ENCODE peak calls at places on chromosome 20, in seven cellular contexts. E is mesenchymal stem cell, V is trophoblast cell, Z is IMR-90, W is mesendoderm, R is neuronal stem cell, P is H9. H is an unnamed sample.

GRCh38 chr20:62804021-62804631 is 509 bp upstream of the OGFR start:
- DNase-seq in E (no peak), V (no peak), Z (no peak), W (no peak), R (no peak), P (no peak), H (no peak)

GRCh38 chr20:57243480-57244220 is 22.8 kb downstream of the BMP7 start:
- DNase-seq in E (no peak), V (no peak), Z (no peak), W (no peak), R (no peak), P (no peak), H (no peak)

GRCh38 chr20:51284871-51285270 is 257.6 kb downstream of the NFATC2 start:
- DNase-seq in E (no peak), V (no peak), Z (no peak), W (no peak), R (no peak), P (no peak), H (no peak)

GRCh38 chr20:59574308-59574707 is 30.0 kb upstream of the PHACTR3 start:
- DNase-seq in E (no peak), V (no peak), Z (no peak), W (no peak), R (no peak), P (no peak), H (no peak)

GRCh38 chr20:5511505-5511904 is 194.8 kb upstream of the PROKR2 start:
- DNase-seq in E (no peak), V (no peak), Z (no peak), W (no peak), R (no peak), P (no peak), H (no peak)

GRCh38 chr20:24863356-24863755 is 85.7 kb upstream of the CST7 start:
- DNase-seq in E (no peak), V (no peak), Z (peak), W (no peak), R (no peak), P (no peak), H (no peak)

GRCh38 chr20:1663917-1664316 is 6.3 kb upstream of the SIRPG start:
- DNase-seq in E (no peak), V (no peak), Z (peak), W (no peak), R (no peak), P (no peak), H (no peak)

GRCh38 chr20:58389324-58389967 is 417 bp downstream of the VAPB start:
- DNase-seq in E (peak), V (peak), Z (peak), W (peak), R (no peak), P (no peak), H (no peak)

GRCh38 chr20:58669287-58670006 is 18.4 kb downstream of the STX16 start:
- DNase-seq in E (no peak), V (no peak), Z (no peak), W (peak), R (no peak), P (peak), H (peak)

GRCh38 chr20:44513871-44514270 is 8.0 kb downstream of the SERINC3 start:
- DNase-seq in E (no peak), V (no peak), Z (no peak), W (no peak), R (no peak), P (no peak), H (no peak)

GRCh38 chr20:36573798-36574277 is 441 bp downstream of the TGIF2 start:
- DNase-seq in E (peak), V (no peak), Z (no peak), W (no peak), R (no peak), P (no peak), H (no peak)

GRCh38 chr20:58747400-58747672 is 54.7 kb downstream of the NPEPL1 start:
- DNase-seq in E (no peak), V (no peak), Z (no peak), W (no peak), R (no peak), P (no peak), H (no peak)

GRCh38 chr20:42024653-42025052 is 406.5 kb upstream of the CHD6 start:
- DNase-seq in E (no peak), V (peak), Z (no peak), W (peak), R (peak), P (peak), H (peak)

GRCh38 chr20:50610212-50610718 is 81.1 kb downstream of the RIPOR3 start:
- DNase-seq in E (no peak), V (no peak), Z (no peak), W (no peak), R (no peak), P (no peak), H (no peak)

GRCh38 chr20:50675671-50676376 is 15.5 kb downstream of the RIPOR3 start:
- DNase-seq in E (peak), V (peak), Z (no peak), W (peak), R (no peak), P (no peak), H (no peak)

GRCh38 chr20:59935457-59936185 is 2.2 kb upstream of the SYCP2 start:
- DNase-seq in E (no peak), V (peak), Z (no peak), W (no peak), R (no peak), P (no peak), H (no peak)

GRCh38 chr20:3420211-3420707 is 12.8 kb upstream of the DNAAF9 start:
- DNase-seq in E (peak), V (peak), Z (peak), W (no peak), R (no peak), P (no peak), H (no peak)

GRCh38 chr20:63223121-63223825 is 7.3 kb upstream of the YTHDF1 start:
- DNase-seq in E (peak), V (peak), Z (peak), W (peak), R (peak), P (peak), H (peak)

GRCh38 chr20:62049342-62050165 is 16.1 kb downstream of the TAF4 start:
- DNase-seq in E (no peak), V (no peak), Z (no peak), W (no peak), R (no peak), P (no peak), H (no peak)

GRCh38 chr20:4896971-4897497 is 104.3 kb downstream of the SLC23A2 start:
- DNase-seq in E (no peak), V (no peak), Z (no peak), W (peak), R (no peak), P (peak), H (peak)

GRCh38 chr20:37243937-37244571 is 17.6 kb downstream of the GHRH start:
- DNase-seq in E (no peak), V (no peak), Z (no peak), W (no peak), R (no peak), P (no peak), H (no peak)

GRCh38 chr20:8646716-8647115 is 422.2 kb upstream of the PLCB4 start:
- DNase-seq in E (peak), V (peak), Z (peak), W (peak), R (no peak), P (no peak), H (no peak)

GRCh38 chr20:5844063-5844681 is 94.0 kb downstream of the SHLD1 start:
- DNase-seq in E (peak), V (no peak), Z (peak), W (no peak), R (no peak), P (no peak), H (no peak)

GRCh38 chr20:13687827-13688226 is 49.1 kb upstream of the TASP1 start:
- DNase-seq in E (no peak), V (no peak), Z (no peak), W (no peak), R (no peak), P (no peak), H (no peak)

DNA sequence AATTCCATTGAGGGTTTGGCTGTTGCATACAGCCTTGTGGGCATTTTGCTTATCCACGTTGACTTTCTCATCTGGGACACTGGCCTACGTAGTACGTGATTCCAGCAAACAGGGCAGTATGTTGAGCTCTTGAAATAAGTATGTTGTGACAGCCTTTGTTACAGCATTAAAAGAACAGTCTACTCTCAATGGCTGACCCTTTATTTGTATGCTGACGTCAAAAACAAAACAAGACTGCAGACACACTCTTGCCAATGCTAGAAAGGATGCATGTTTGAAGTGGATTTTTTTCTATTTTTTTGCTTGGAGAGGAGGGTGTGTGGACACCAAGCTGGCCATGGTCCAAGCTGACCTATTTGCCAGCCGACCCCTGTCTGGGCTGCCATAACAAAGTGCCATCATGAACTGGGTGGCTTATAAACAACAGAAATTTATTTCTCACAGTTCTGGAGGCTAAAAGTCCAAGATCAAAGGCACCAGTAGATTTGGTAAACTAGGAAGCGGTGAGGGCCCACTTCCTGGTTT is 10.8 kb upstream of the SNHG17 start:
- DNase-seq in E (no peak), V (no peak), Z (no peak), W (no peak), R (no peak), P (no peak), H (no peak)
- H4K8ac ChIP-seq in E (no peak), V (no peak), Z (peak), W (no peak), R (no peak), P (no peak), H (no peak)

DNA sequence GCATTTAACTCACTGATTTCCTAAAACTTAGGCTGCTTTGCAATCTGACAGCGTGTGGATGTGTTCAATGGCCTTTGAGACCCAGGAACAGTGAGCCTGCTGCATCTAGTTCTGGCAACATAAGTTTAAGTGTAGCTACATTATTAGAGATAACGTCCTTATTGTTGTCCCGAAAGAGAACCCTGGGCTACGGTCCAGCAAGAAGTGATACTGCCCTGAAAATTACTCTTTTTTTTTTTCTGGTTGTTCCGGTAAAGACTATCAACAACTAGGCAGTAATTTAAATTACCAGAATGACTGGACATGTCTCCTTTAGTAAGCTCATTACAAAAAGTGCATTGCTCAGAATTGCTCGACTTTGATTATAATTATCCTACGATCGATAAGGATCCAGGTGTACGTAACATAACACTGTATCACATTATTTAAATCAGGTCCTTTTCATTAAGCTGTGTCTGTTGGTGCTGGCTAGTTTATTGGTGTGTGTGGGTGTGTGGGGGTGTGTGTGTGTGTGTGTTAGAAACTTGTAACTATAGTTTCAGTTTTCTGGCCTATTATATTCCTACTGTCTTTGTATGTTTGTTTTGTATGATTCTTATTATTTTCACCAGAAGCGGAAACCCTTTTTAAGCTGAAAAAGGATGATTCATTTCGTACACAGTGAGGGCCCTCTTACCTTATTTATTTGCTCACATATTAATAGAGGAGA is 3.0 kb downstream of the TSHZ2 start:
- DNase-seq in E (peak), V (no peak), Z (no peak), W (no peak), R (no peak), P (no peak), H (no peak)
- H4K8ac ChIP-seq in E (peak), V (no peak), Z (no peak), W (no peak), R (no peak), P (no peak), H (no peak)

GRCh38 chr20:32029561-32029960 is 19.3 kb downstream of the CCM2L start:
- DNase-seq in E (no peak), V (no peak), Z (no peak), W (no peak), R (no peak), P (no peak), H (no peak)

GRCh38 chr20:32028647-32029372 is 18.6 kb downstream of the CCM2L start:
- DNase-seq in E (peak), V (no peak), Z (no peak), W (no peak), R (no peak), P (peak), H (no peak)

GRCh38 chr20:32024683-32025295 is 14.6 kb downstream of the CCM2L start:
- DNase-seq in E (no peak), V (no peak), Z (no peak), W (no peak), R (no peak), P (no peak), H (no peak)

GRCh38 chr20:32031007-32031958 is 20.8 kb upstream of the HCK start:
- DNase-seq in E (peak), V (peak), Z (peak), W (peak), R (peak), P (peak), H (peak)

GRCh38 chr20:32027653-32028052 is 17.4 kb downstream of the CCM2L start:
- DNase-seq in E (no peak), V (no peak), Z (no peak), W (no peak), R (no peak), P (no peak), H (no peak)
- H4K8ac ChIP-seq in E (no peak), V (no peak), Z (no peak), W (no peak), R (no peak), P (no peak), H (no peak)

GRCh38 chr20:17824676-17825224 is 125.0 kb downstream of the BANF2 start:
- DNase-seq in E (no peak), V (peak), Z (no peak), W (no peak), R (no peak), P (no peak), H (no peak)

GRCh38 chr20:17825949-17826843 is 126.4 kb downstream of the BANF2 start:
- DNase-seq in E (no peak), V (peak), Z (peak), W (no peak), R (no peak), P (no peak), H (no peak)

GRCh38 chr20:17822540-17823155 is 122.9 kb downstream of the BANF2 start:
- DNase-seq in E (no peak), V (no peak), Z (no peak), W (no peak), R (no peak), P (no peak), H (no peak)

GRCh38 chr20:17823382-17824144 is 123.8 kb downstream of the BANF2 start:
- DNase-seq in E (no peak), V (no peak), Z (no peak), W (peak), R (no peak), P (no peak), H (no peak)

DNA sequence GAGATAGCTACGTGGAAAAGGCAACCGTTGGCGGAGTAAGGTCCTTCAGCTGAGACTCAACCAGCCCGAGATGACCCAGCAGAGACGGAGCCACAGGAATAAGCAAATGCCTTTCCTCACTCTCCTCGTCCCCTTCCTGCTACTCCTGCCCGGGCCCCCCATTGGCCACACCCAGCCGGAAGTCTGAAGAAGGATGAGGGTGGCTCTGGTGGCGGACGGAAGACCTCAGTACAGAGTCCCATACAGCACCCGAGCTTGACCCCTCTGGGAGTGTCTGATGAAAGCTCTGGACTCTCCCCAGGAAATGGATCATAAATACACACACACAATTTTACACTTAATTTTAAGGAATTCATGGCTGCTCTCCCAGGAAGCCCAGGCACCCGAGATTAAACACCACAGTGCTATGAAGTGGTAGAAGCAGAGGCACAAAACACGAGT is 125.5 kb downstream of the BANF2 start:
- DNase-seq in E (no peak), V (no peak), Z (no peak), W (no peak), R (no peak), P (no peak), H (no peak)
- H4K8ac ChIP-seq in E (peak), V (no peak), Z (peak), W (no peak), R (no peak), P (no peak), H (peak)

GRCh38 chr20:19699132-19699971 is 58.7 kb upstream of the RIN2 start:
- DNase-seq in E (peak), V (peak), Z (peak), W (peak), R (no peak), P (no peak), H (no peak)
- H4K8ac ChIP-seq in E (peak), V (no peak), Z (peak), W (no peak), R (no peak), P (no peak), H (no peak)

GRCh38 chr20:52411611-52412010 is 220.0 kb upstream of the ZFP64 start:
- DNase-seq in E (no peak), V (no peak), Z (no peak), W (no peak), R (no peak), P (no peak), H (no peak)
- H4K8ac ChIP-seq in E (no peak), V (no peak), Z (no peak), W (no peak), R (no peak), P (no peak), H (no peak)

GRCh38 chr20:539848-540247 is 3.7 kb downstream of the CSNK2A1 start:
- DNase-seq in E (peak), V (peak), Z (peak), W (peak), R (no peak), P (no peak), H (no peak)

GRCh38 chr20:543369-544152 is at the start of gene CSNK2A1:
- DNase-seq in E (peak), V (peak), Z (peak), W (peak), R (peak), P (peak), H (peak)

GRCh38 chr20:544153-544725 is 649 bp upstream of the CSNK2A1 start:
- DNase-seq in E (no peak), V (no peak), Z (no peak), W (no peak), R (no peak), P (no peak), H (no peak)

GRCh38 chr20:540391-541201 is 3.0 kb downstream of the CSNK2A1 start:
- DNase-seq in E (no peak), V (no peak), Z (no peak), W (peak), R (no peak), P (no peak), H (no peak)

DNA sequence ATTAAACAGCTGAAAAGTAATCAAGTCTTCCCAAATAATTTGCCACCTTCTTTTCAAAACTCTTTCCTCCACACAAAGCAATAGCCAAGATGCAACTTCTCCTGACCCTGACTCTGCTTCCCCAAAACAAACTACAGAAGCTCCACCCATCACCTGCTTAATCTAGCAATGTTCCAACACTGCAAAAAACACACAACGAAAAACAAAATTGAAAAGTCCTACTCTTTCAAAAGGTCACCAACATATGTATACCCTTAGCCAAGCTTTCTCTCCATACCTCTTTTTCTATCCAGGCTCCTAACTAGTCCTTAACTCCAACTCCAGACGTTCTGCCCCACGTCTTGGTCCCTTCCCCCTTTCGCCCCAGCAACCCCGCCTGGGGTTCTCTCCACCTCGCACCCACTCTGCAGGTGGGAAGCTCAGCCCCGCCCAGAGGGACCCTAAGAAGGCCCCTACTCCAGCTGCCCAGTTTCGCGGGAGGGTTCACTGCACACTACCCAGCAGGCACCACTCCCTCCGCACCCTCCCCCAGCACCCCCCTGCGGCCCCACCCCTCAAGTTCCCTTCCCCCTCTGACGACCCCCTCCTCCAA is 717 bp downstream of the CSNK2A1 start:
- DNase-seq in E (no peak), V (peak), Z (no peak), W (peak), R (no peak), P (no peak), H (no peak)
- H4K8ac ChIP-seq in E (peak), V (peak), Z (peak), W (no peak), R (peak), P (no peak), H (peak)

H was measured in H1.